ENCODE peak calls at places on chromosomes 1 and 21, in six cellular contexts. One of them, this sample, is unnamed. For H3K9me3, the result is how much of the 10 kb centered on the place peaks cover.

GRCh38 chr1:76568839-76569238 is 298.4 kb upstream of the ST6GALNAC5 start:
- DNase-seq in pancreas: no peak
- DNase-seq in heart right ventricle: no peak
- DNase-seq in left lung: no peak
- DNase-seq in iPS DF 6.9: no peak
- DNase-seq in left ventricle myocardium inferior: no peak
- DNase-seq in this sample: no peak

GRCh38 chr21:16815228-16815627 is 697.6 kb upstream of the CXADR start:
- DNase-seq in pancreas: no peak
- DNase-seq in heart right ventricle: no peak
- DNase-seq in left lung: no peak
- DNase-seq in iPS DF 6.9: no peak
- DNase-seq in left ventricle myocardium inferior: no peak
- DNase-seq in this sample: no peak

GRCh38 chr21:36873511-36873910 is 93.0 kb downstream of the HLCS start:
- DNase-seq in pancreas: no peak
- DNase-seq in heart right ventricle: no peak
- DNase-seq in left lung: no peak
- DNase-seq in iPS DF 6.9: no peak
- DNase-seq in left ventricle myocardium inferior: no peak
- DNase-seq in this sample: no peak

GRCh38 chr1:64675718-64676345 is 69.0 kb upstream of the RAVER2 start:
- DNase-seq in pancreas: no peak
- DNase-seq in heart right ventricle: no peak
- DNase-seq in left lung: no peak
- DNase-seq in iPS DF 6.9: no peak
- DNase-seq in left ventricle myocardium inferior: no peak
- DNase-seq in this sample: no peak

GRCh38 chr1:61184035-61184713 is 101.8 kb downstream of the NFIA start:
- DNase-seq in pancreas: peak
- DNase-seq in heart right ventricle: peak
- DNase-seq in left lung: peak
- DNase-seq in iPS DF 6.9: no peak
- DNase-seq in left ventricle myocardium inferior: peak
- DNase-seq in this sample: no peak

GRCh38 chr21:33452362-33452761 is 27.4 kb downstream of the TMEM50B start:
- DNase-seq in pancreas: no peak
- DNase-seq in heart right ventricle: no peak
- DNase-seq in left lung: no peak
- DNase-seq in iPS DF 6.9: no peak
- DNase-seq in left ventricle myocardium inferior: no peak
- DNase-seq in this sample: no peak

GRCh38 chr1:116855788-116856187 is 53.9 kb upstream of the PTGFRN start:
- DNase-seq in pancreas: no peak
- DNase-seq in heart right ventricle: no peak
- DNase-seq in left lung: no peak
- DNase-seq in iPS DF 6.9: no peak
- DNase-seq in left ventricle myocardium inferior: no peak
- DNase-seq in this sample: no peak

GRCh38 chr1:83845437-83846071 is 153.4 kb downstream of the TTLL7 start:
- DNase-seq in pancreas: no peak
- DNase-seq in heart right ventricle: no peak
- DNase-seq in left lung: no peak
- DNase-seq in iPS DF 6.9: no peak
- DNase-seq in left ventricle myocardium inferior: no peak
- DNase-seq in this sample: no peak

GRCh38 chr1:12541274-12542137 is 76.5 kb downstream of the DHRS3 start:
- DNase-seq in pancreas: no peak
- DNase-seq in heart right ventricle: peak
- DNase-seq in left lung: no peak
- DNase-seq in iPS DF 6.9: no peak
- DNase-seq in left ventricle myocardium inferior: peak
- DNase-seq in this sample: no peak

GRCh38 chr1:245156736-245157505 is 2.1 kb downstream of the KIF26B start:
- DNase-seq in pancreas: no peak
- DNase-seq in heart right ventricle: no peak
- DNase-seq in left lung: no peak
- DNase-seq in iPS DF 6.9: no peak
- DNase-seq in left ventricle myocardium inferior: no peak
- DNase-seq in this sample: no peak

GRCh38 chr21:33962290-33962689 is 46.7 kb upstream of the ATP5PO start:
- DNase-seq in pancreas: no peak
- DNase-seq in heart right ventricle: no peak
- DNase-seq in left lung: no peak
- DNase-seq in iPS DF 6.9: no peak
- DNase-seq in left ventricle myocardium inferior: no peak
- DNase-seq in this sample: no peak

GRCh38 chr1:51643362-51643761 is 26.5 kb downstream of the OSBPL9 start:
- DNase-seq in pancreas: no peak
- DNase-seq in heart right ventricle: no peak
- DNase-seq in left lung: no peak
- DNase-seq in iPS DF 6.9: no peak
- DNase-seq in left ventricle myocardium inferior: no peak
- DNase-seq in this sample: no peak

GRCh38 chr1:119371800-119372199 is 3.2 kb downstream of the HAO2 start:
- DNase-seq in pancreas: no peak
- DNase-seq in heart right ventricle: no peak
- DNase-seq in left lung: no peak
- DNase-seq in iPS DF 6.9: no peak
- DNase-seq in left ventricle myocardium inferior: no peak
- DNase-seq in this sample: no peak

GRCh38 chr21:28975401-28975800 is 17.3 kb downstream of the LTN1 start:
- DNase-seq in pancreas: no peak
- DNase-seq in heart right ventricle: no peak
- DNase-seq in left lung: no peak
- DNase-seq in iPS DF 6.9: no peak
- DNase-seq in left ventricle myocardium inferior: no peak
- DNase-seq in this sample: no peak

GRCh38 chr1:116126281-116126680 is 15.1 kb downstream of the MAB21L3 start:
- DNase-seq in pancreas: no peak
- DNase-seq in heart right ventricle: no peak
- DNase-seq in left lung: no peak
- DNase-seq in iPS DF 6.9: no peak
- DNase-seq in left ventricle myocardium inferior: no peak
- DNase-seq in this sample: no peak

GRCh38 chr1:172154571-172154970 is 265.9 kb upstream of the C1orf105 start:
- DNase-seq in pancreas: no peak
- DNase-seq in heart right ventricle: no peak
- DNase-seq in left lung: no peak
- DNase-seq in iPS DF 6.9: no peak
- DNase-seq in left ventricle myocardium inferior: no peak
- DNase-seq in this sample: no peak

GRCh38 chr1:57067863-57068262 is 102.0 kb upstream of the C8B start:
- DNase-seq in pancreas: no peak
- DNase-seq in heart right ventricle: peak
- DNase-seq in left lung: no peak
- DNase-seq in iPS DF 6.9: no peak
- DNase-seq in left ventricle myocardium inferior: peak
- DNase-seq in this sample: no peak

GRCh38 chr1:153670257-153670858 is 435 bp downstream of the ILF2 start:
- DNase-seq in pancreas: peak
- DNase-seq in heart right ventricle: peak
- DNase-seq in left lung: no peak
- DNase-seq in iPS DF 6.9: no peak
- DNase-seq in left ventricle myocardium inferior: no peak
- DNase-seq in this sample: no peak

GRCh38 chr1:108961752-108962486 is 1.4 kb downstream of the CLCC1 start:
- DNase-seq in pancreas: no peak
- DNase-seq in heart right ventricle: no peak
- DNase-seq in left lung: no peak
- DNase-seq in iPS DF 6.9: no peak
- DNase-seq in left ventricle myocardium inferior: no peak
- DNase-seq in this sample: no peak

GRCh38 chr1:41535236-41535720 is 50.8 kb upstream of the EDN2 start:
- DNase-seq in pancreas: no peak
- DNase-seq in heart right ventricle: no peak
- DNase-seq in left lung: no peak
- DNase-seq in iPS DF 6.9: no peak
- DNase-seq in left ventricle myocardium inferior: no peak
- DNase-seq in this sample: no peak

GRCh38 chr21:34186119-34186719 is 112.8 kb downstream of the MRPS6 start:
- DNase-seq in pancreas: no peak
- DNase-seq in heart right ventricle: peak
- DNase-seq in left lung: no peak
- DNase-seq in iPS DF 6.9: no peak
- DNase-seq in left ventricle myocardium inferior: no peak
- DNase-seq in this sample: no peak

GRCh38 chr1:64846573-64847430 is 101.9 kb downstream of the RAVER2 start:
- DNase-seq in pancreas: no peak
- DNase-seq in heart right ventricle: no peak
- DNase-seq in left lung: no peak
- DNase-seq in iPS DF 6.9: no peak
- DNase-seq in left ventricle myocardium inferior: no peak
- DNase-seq in this sample: no peak

GRCh38 chr1:62774971-62775578 is 8.9 kb upstream of the ATG4C start:
- DNase-seq in pancreas: no peak
- DNase-seq in heart right ventricle: no peak
- DNase-seq in left lung: no peak
- DNase-seq in iPS DF 6.9: no peak
- DNase-seq in left ventricle myocardium inferior: no peak
- DNase-seq in this sample: no peak

GRCh38 chr1:13624526-13624925 is 40.9 kb downstream of the PDPN start:
- DNase-seq in pancreas: no peak
- DNase-seq in heart right ventricle: no peak
- DNase-seq in left lung: no peak
- DNase-seq in iPS DF 6.9: no peak
- DNase-seq in left ventricle myocardium inferior: no peak
- DNase-seq in this sample: no peak

GRCh38 chr1:47533176-47534039 is 95.6 kb downstream of the FOXD2 start:
- DNase-seq in pancreas: peak
- DNase-seq in heart right ventricle: peak
- DNase-seq in left lung: peak
- DNase-seq in iPS DF 6.9: no peak
- DNase-seq in left ventricle myocardium inferior: peak
- DNase-seq in this sample: no peak

GRCh38 chr1:51648180-51649109 is 31.6 kb downstream of the OSBPL9 start:
- DNase-seq in pancreas: no peak
- DNase-seq in heart right ventricle: no peak
- DNase-seq in left lung: no peak
- DNase-seq in iPS DF 6.9: no peak
- DNase-seq in left ventricle myocardium inferior: no peak
- DNase-seq in this sample: no peak

GRCh38 chr1:51570063-51570720 is 46.7 kb upstream of the OSBPL9 start:
- DNase-seq in pancreas: no peak
- DNase-seq in heart right ventricle: no peak
- DNase-seq in left lung: no peak
- DNase-seq in iPS DF 6.9: no peak
- DNase-seq in left ventricle myocardium inferior: no peak
- DNase-seq in this sample: no peak

GRCh38 chr21:43799301-43799840 is 10.0 kb downstream of the RRP1 start:
- DNase-seq in pancreas: no peak
- DNase-seq in heart right ventricle: no peak
- DNase-seq in left lung: no peak
- DNase-seq in iPS DF 6.9: no peak
- DNase-seq in left ventricle myocardium inferior: no peak
- DNase-seq in this sample: no peak
- H3K9me3 ChIP-seq in pancreas: under half
- H3K9me3 ChIP-seq in heart right ventricle: under half
- H3K9me3 ChIP-seq in left lung: under half
- H3K9me3 ChIP-seq in iPS DF 6.9: under half
- H3K9me3 ChIP-seq in left ventricle myocardium inferior: under half
- H3K9me3 ChIP-seq in this sample: under half

GRCh38 chr1:111474521-111474920 is 737 bp downstream of the C1orf162 start:
- DNase-seq in pancreas: no peak
- DNase-seq in heart right ventricle: no peak
- DNase-seq in left lung: no peak
- DNase-seq in iPS DF 6.9: no peak
- DNase-seq in left ventricle myocardium inferior: no peak
- DNase-seq in this sample: no peak

GRCh38 chr1:111475706-111476105 is 1.9 kb downstream of the C1orf162 start:
- DNase-seq in pancreas: no peak
- DNase-seq in heart right ventricle: no peak
- DNase-seq in left lung: no peak
- DNase-seq in iPS DF 6.9: no peak
- DNase-seq in left ventricle myocardium inferior: no peak
- DNase-seq in this sample: no peak

GRCh38 chr1:111471538-111471937 is 2.2 kb upstream of the C1orf162 start:
- DNase-seq in pancreas: no peak
- DNase-seq in heart right ventricle: no peak
- DNase-seq in left lung: no peak
- DNase-seq in iPS DF 6.9: no peak
- DNase-seq in left ventricle myocardium inferior: no peak
- DNase-seq in this sample: no peak

GRCh38 chr1:111476214-111476613 is 2.4 kb downstream of the C1orf162 start:
- DNase-seq in pancreas: no peak
- DNase-seq in heart right ventricle: no peak
- DNase-seq in left lung: no peak
- DNase-seq in iPS DF 6.9: no peak
- DNase-seq in left ventricle myocardium inferior: no peak
- DNase-seq in this sample: no peak

DNA sequence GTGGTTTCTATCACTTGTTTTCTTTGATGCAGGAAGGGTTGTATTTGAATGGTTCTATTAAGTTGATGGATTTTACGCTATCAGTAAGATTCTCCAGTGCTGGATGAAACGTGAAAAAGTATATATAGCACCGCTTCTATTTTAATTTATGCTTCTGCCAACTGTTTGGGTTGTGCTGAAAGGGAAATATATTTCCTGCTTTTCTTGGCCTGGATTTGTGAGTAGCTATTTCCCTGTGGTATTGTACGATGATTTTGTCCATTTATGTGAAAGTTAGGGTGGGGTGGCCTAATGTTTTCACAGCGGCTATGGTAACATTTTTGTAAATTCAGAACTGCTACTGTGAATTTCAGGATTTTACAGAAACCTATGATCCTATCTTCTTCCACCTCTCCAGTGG is 322 bp downstream of the C1orf162 start:
- DNase-seq in pancreas: no peak
- DNase-seq in heart right ventricle: no peak
- DNase-seq in left lung: no peak
- DNase-seq in iPS DF 6.9: no peak
- DNase-seq in left ventricle myocardium inferior: no peak
- DNase-seq in this sample: no peak
- H3K4me3 ChIP-seq in pancreas: no peak
- H3K4me3 ChIP-seq in heart right ventricle: peak
- H3K4me3 ChIP-seq in left lung: peak
- H3K4me3 ChIP-seq in iPS DF 6.9: no peak
- H3K4me3 ChIP-seq in left ventricle myocardium inferior: peak
- H3K4me3 ChIP-seq in this sample: peak

GRCh38 chr1:81999364-81999763 is 198.6 kb downstream of the ADGRL2 start:
- DNase-seq in pancreas: no peak
- DNase-seq in heart right ventricle: no peak
- DNase-seq in left lung: no peak
- DNase-seq in iPS DF 6.9: no peak
- DNase-seq in left ventricle myocardium inferior: no peak
- DNase-seq in this sample: no peak
- H3K27ac ChIP-seq in pancreas: no peak
- H3K27ac ChIP-seq in heart right ventricle: no peak
- H3K27ac ChIP-seq in left lung: no peak
- H3K27ac ChIP-seq in iPS DF 6.9: no peak
- H3K27ac ChIP-seq in left ventricle myocardium inferior: no peak
- H3K27ac ChIP-seq in this sample: no peak

DNA sequence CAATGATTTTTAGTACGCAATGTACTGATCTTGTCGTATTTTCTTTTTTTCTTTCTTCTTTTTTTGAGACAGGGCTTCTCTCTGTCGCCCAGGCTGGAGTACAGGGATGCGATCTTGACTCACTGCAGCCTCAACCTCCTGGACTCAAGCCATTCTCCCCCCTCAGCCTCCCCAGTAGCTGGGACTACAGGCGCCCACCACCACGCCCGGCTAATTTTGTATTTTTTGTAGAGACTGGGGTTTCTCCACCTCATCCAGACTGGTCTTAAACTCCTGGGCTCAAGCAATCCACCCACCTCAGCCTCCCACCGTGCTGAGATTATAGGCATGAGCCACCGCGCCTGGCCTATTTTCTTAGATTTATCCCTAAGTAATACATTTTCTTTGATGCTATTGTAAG is 43.9 kb upstream of the COL6A2 start:
- DNase-seq in pancreas: no peak
- DNase-seq in heart right ventricle: no peak
- DNase-seq in left lung: no peak
- DNase-seq in iPS DF 6.9: no peak
- DNase-seq in left ventricle myocardium inferior: no peak
- DNase-seq in this sample: no peak
- H3K9me3 ChIP-seq in pancreas: under half
- H3K9me3 ChIP-seq in heart right ventricle: under half
- H3K9me3 ChIP-seq in left lung: under half
- H3K9me3 ChIP-seq in iPS DF 6.9: under half
- H3K9me3 ChIP-seq in left ventricle myocardium inferior: under half
- H3K9me3 ChIP-seq in this sample: under half

This sample was measured in effector memory CD4-positive, alpha-beta T cell.